ENCODE peak calls at places on chromosome 13, in five cellular contexts. One of them, this sample, is unnamed.

GRCh38 chr13:81487151-81487550 is 1146.2 kb upstream of the SPRY2 start:
- DNase-seq in cardiac muscle cell: peak; percentile 68
- DNase-seq in astrocyte of the cerebellum: peak; percentile 0
- DNase-seq in heart right ventricle: no peak
- DNase-seq in GM12865: no peak
- DNase-seq in this sample: no peak

GRCh38 chr13:50990540-50991506 is 81.2 kb downstream of the RNASEH2B start:
- DNase-seq in cardiac muscle cell: peak; percentile 50
- DNase-seq in astrocyte of the cerebellum: peak; percentile 44
- DNase-seq in heart right ventricle: peak; percentile 32
- DNase-seq in GM12865: no peak
- DNase-seq in this sample: no peak

GRCh38 chr13:112683581-112683980 is 6.3 kb upstream of the ATP11A start:
- DNase-seq in cardiac muscle cell: no peak
- DNase-seq in astrocyte of the cerebellum: no peak
- DNase-seq in heart right ventricle: no peak
- DNase-seq in GM12865: no peak
- DNase-seq in this sample: no peak

GRCh38 chr13:41942462-41943094 is 18.3 kb downstream of the VWA8 start:
- DNase-seq in cardiac muscle cell: peak; percentile 39
- DNase-seq in astrocyte of the cerebellum: peak; percentile 29
- DNase-seq in heart right ventricle: no peak
- DNase-seq in GM12865: peak; percentile 36
- DNase-seq in this sample: no peak

GRCh38 chr13:28049215-28049614 is 51.2 kb downstream of the FLT3 start:
- DNase-seq in cardiac muscle cell: no peak
- DNase-seq in astrocyte of the cerebellum: no peak
- DNase-seq in heart right ventricle: no peak
- DNase-seq in GM12865: peak; percentile 66
- DNase-seq in this sample: no peak

GRCh38 chr13:95112883-95113282 is 188.4 kb downstream of the ABCC4 start:
- DNase-seq in cardiac muscle cell: no peak
- DNase-seq in astrocyte of the cerebellum: no peak
- DNase-seq in heart right ventricle: no peak
- DNase-seq in GM12865: no peak
- DNase-seq in this sample: no peak

GRCh38 chr13:45332831-45333219 is 8.2 kb downstream of the TPT1 start:
- DNase-seq in cardiac muscle cell: no peak
- DNase-seq in astrocyte of the cerebellum: no peak
- DNase-seq in heart right ventricle: no peak
- DNase-seq in GM12865: no peak
- DNase-seq in this sample: no peak

GRCh38 chr13:83975668-83976165 is 93.4 kb upstream of the SLITRK1 start:
- DNase-seq in cardiac muscle cell: no peak
- DNase-seq in astrocyte of the cerebellum: no peak
- DNase-seq in heart right ventricle: no peak
- DNase-seq in GM12865: peak; percentile 33
- DNase-seq in this sample: no peak

GRCh38 chr13:30862707-30863106 is 43.4 kb upstream of the MEDAG start:
- DNase-seq in cardiac muscle cell: no peak
- DNase-seq in astrocyte of the cerebellum: no peak
- DNase-seq in heart right ventricle: no peak
- DNase-seq in GM12865: no peak
- DNase-seq in this sample: peak; percentile 51

GRCh38 chr13:79307433-79307861 is 98.6 kb downstream of the RBM26 start:
- DNase-seq in cardiac muscle cell: no peak
- DNase-seq in astrocyte of the cerebellum: no peak
- DNase-seq in heart right ventricle: no peak
- DNase-seq in GM12865: no peak
- DNase-seq in this sample: no peak

GRCh38 chr13:93727301-93728141 is 500.9 kb downstream of the GPC6 start:
- DNase-seq in cardiac muscle cell: peak; percentile 65
- DNase-seq in astrocyte of the cerebellum: peak; percentile 31
- DNase-seq in heart right ventricle: no peak
- DNase-seq in GM12865: no peak
- DNase-seq in this sample: no peak

GRCh38 chr13:83190020-83190419 is 692.3 kb downstream of the SLITRK1 start:
- DNase-seq in cardiac muscle cell: no peak
- DNase-seq in astrocyte of the cerebellum: no peak
- DNase-seq in heart right ventricle: no peak
- DNase-seq in GM12865: no peak
- DNase-seq in this sample: no peak

GRCh38 chr13:100633461-100633860 is 41.1 kb downstream of the TMTC4 start:
- DNase-seq in cardiac muscle cell: no peak
- DNase-seq in astrocyte of the cerebellum: peak; percentile 78
- DNase-seq in heart right ventricle: no peak
- DNase-seq in GM12865: no peak
- DNase-seq in this sample: no peak

GRCh38 chr13:80265348-80265747 is 75.6 kb downstream of the SPRY2 start:
- DNase-seq in cardiac muscle cell: no peak
- DNase-seq in astrocyte of the cerebellum: peak; percentile 44
- DNase-seq in heart right ventricle: no peak
- DNase-seq in GM12865: peak; percentile 64
- DNase-seq in this sample: no peak

GRCh38 chr13:97142452-97142851 is 79.7 kb upstream of the MBNL2 start:
- DNase-seq in cardiac muscle cell: peak; percentile 4
- DNase-seq in astrocyte of the cerebellum: no peak
- DNase-seq in heart right ventricle: peak; percentile 12
- DNase-seq in GM12865: no peak
- DNase-seq in this sample: no peak

GRCh38 chr13:32587774-32588165 is 1.5 kb downstream of the PDS5B start:
- DNase-seq in cardiac muscle cell: no peak
- DNase-seq in astrocyte of the cerebellum: no peak
- DNase-seq in heart right ventricle: no peak
- DNase-seq in GM12865: no peak
- DNase-seq in this sample: no peak

GRCh38 chr13:44516771-44517170 is 59.4 kb downstream of the TSC22D1 start:
- DNase-seq in cardiac muscle cell: no peak
- DNase-seq in astrocyte of the cerebellum: no peak
- DNase-seq in heart right ventricle: no peak
- DNase-seq in GM12865: no peak
- DNase-seq in this sample: no peak

GRCh38 chr13:80348308-80348707 is 7.4 kb upstream of the SPRY2 start:
- DNase-seq in cardiac muscle cell: no peak
- DNase-seq in astrocyte of the cerebellum: no peak
- DNase-seq in heart right ventricle: no peak
- DNase-seq in GM12865: no peak
- DNase-seq in this sample: no peak

GRCh38 chr13:33228645-33229445 is 56.7 kb downstream of the STARD13 start:
- DNase-seq in cardiac muscle cell: peak; percentile 56
- DNase-seq in astrocyte of the cerebellum: peak; percentile 63
- DNase-seq in heart right ventricle: no peak
- DNase-seq in GM12865: peak; percentile 68
- DNase-seq in this sample: no peak

GRCh38 chr13:29474991-29475390 is 120.5 kb downstream of the SLC7A1 start:
- DNase-seq in cardiac muscle cell: no peak
- DNase-seq in astrocyte of the cerebellum: peak; percentile 95
- DNase-seq in heart right ventricle: no peak
- DNase-seq in GM12865: no peak
- DNase-seq in this sample: no peak

GRCh38 chr13:71867101-71867814 is at the start of gene DACH1:
- DNase-seq in cardiac muscle cell: peak; percentile 73
- DNase-seq in astrocyte of the cerebellum: peak; percentile 80
- DNase-seq in heart right ventricle: peak; percentile 71
- DNase-seq in GM12865: peak; percentile 48
- DNase-seq in this sample: no peak

GRCh38 chr13:51769455-51770127 is 34.4 kb downstream of the DHRS12 start:
- DNase-seq in cardiac muscle cell: no peak
- DNase-seq in astrocyte of the cerebellum: no peak
- DNase-seq in heart right ventricle: no peak
- DNase-seq in GM12865: no peak
- DNase-seq in this sample: peak; percentile 87

GRCh38 chr13:23806874-23807522 is 82.2 kb downstream of the MIPEP start:
- DNase-seq in cardiac muscle cell: no peak
- DNase-seq in astrocyte of the cerebellum: no peak
- DNase-seq in heart right ventricle: no peak
- DNase-seq in GM12865: peak; percentile 63
- DNase-seq in this sample: no peak

GRCh38 chr13:93621966-93622365 is 395.4 kb downstream of the GPC6 start:
- DNase-seq in cardiac muscle cell: no peak
- DNase-seq in astrocyte of the cerebellum: no peak
- DNase-seq in heart right ventricle: no peak
- DNase-seq in GM12865: no peak
- DNase-seq in this sample: no peak

GRCh38 chr13:106533101-106533939 is 2.1 kb downstream of the EFNB2 start:
- DNase-seq in cardiac muscle cell: peak; percentile 92
- DNase-seq in astrocyte of the cerebellum: peak; percentile 49
- DNase-seq in heart right ventricle: peak; percentile 84
- DNase-seq in GM12865: peak; percentile 34
- DNase-seq in this sample: peak; percentile 83

GRCh38 chr13:34515201-34515600 is 426.9 kb upstream of the NBEA start:
- DNase-seq in cardiac muscle cell: no peak
- DNase-seq in astrocyte of the cerebellum: no peak
- DNase-seq in heart right ventricle: no peak
- DNase-seq in GM12865: no peak
- DNase-seq in this sample: no peak

GRCh38 chr13:24215732-24216131 is 55.2 kb downstream of the SPATA13 start:
- DNase-seq in cardiac muscle cell: no peak
- DNase-seq in astrocyte of the cerebellum: peak; percentile 70
- DNase-seq in heart right ventricle: peak; percentile 66
- DNase-seq in GM12865: no peak
- DNase-seq in this sample: peak; percentile 60

GRCh38 chr13:33355470-33355869 is 69.9 kb upstream of the STARD13 start:
- DNase-seq in cardiac muscle cell: no peak
- DNase-seq in astrocyte of the cerebellum: no peak
- DNase-seq in heart right ventricle: no peak
- DNase-seq in GM12865: no peak
- DNase-seq in this sample: no peak

GRCh38 chr13:34347784-34348573 is 530.0 kb downstream of the RFC3 start:
- DNase-seq in cardiac muscle cell: no peak
- DNase-seq in astrocyte of the cerebellum: no peak
- DNase-seq in heart right ventricle: no peak
- DNase-seq in GM12865: peak; percentile 2
- DNase-seq in this sample: no peak

GRCh38 chr13:94351292-94352000 is 128.0 kb downstream of the DCT start:
- DNase-seq in cardiac muscle cell: no peak
- DNase-seq in astrocyte of the cerebellum: no peak
- DNase-seq in heart right ventricle: no peak
- DNase-seq in GM12865: no peak
- DNase-seq in this sample: no peak

GRCh38 chr13:20127563-20128458 is 33.0 kb downstream of the GJA3 start:
- DNase-seq in cardiac muscle cell: peak; percentile 69
- DNase-seq in astrocyte of the cerebellum: no peak
- DNase-seq in heart right ventricle: peak; percentile 69
- DNase-seq in GM12865: peak; percentile 81
- DNase-seq in this sample: peak; percentile 25

GRCh38 chr13:36817996-36818395 is 1.0 kb upstream of the RFXAP start:
- DNase-seq in cardiac muscle cell: no peak
- DNase-seq in astrocyte of the cerebellum: no peak
- DNase-seq in heart right ventricle: no peak
- DNase-seq in GM12865: no peak
- DNase-seq in this sample: no peak
- H3K4me3 ChIP-seq in cardiac muscle cell: no peak overlapping the region
- H3K4me3 ChIP-seq in astrocyte of the cerebellum: no peak overlapping the region
- H3K4me3 ChIP-seq in heart right ventricle: no peak overlapping the region
- H3K4me3 ChIP-seq in GM12865: no peak overlapping the region
- H3K4me3 ChIP-seq in this sample: no peak overlapping the region

GRCh38 chr13:110676057-110676510 is 29.8 kb downstream of the CARS2 start:
- DNase-seq in cardiac muscle cell: no peak
- DNase-seq in astrocyte of the cerebellum: no peak
- DNase-seq in heart right ventricle: no peak
- DNase-seq in GM12865: peak; percentile 84
- DNase-seq in this sample: no peak
- H3K4me3 ChIP-seq in cardiac muscle cell: no peak overlapping the region
- H3K4me3 ChIP-seq in astrocyte of the cerebellum: no peak overlapping the region
- H3K4me3 ChIP-seq in heart right ventricle: no peak overlapping the region
- H3K4me3 ChIP-seq in GM12865: peak overlapping the region; percentile 6
- H3K4me3 ChIP-seq in this sample: no peak overlapping the region

GRCh38 chr13:48404952-48405351 is 8.0 kb downstream of the LPAR6 start:
- DNase-seq in cardiac muscle cell: no peak
- DNase-seq in astrocyte of the cerebellum: no peak
- DNase-seq in heart right ventricle: no peak
- DNase-seq in GM12865: no peak
- DNase-seq in this sample: no peak
- H3K4me3 ChIP-seq in cardiac muscle cell: no peak overlapping the region
- H3K4me3 ChIP-seq in astrocyte of the cerebellum: no peak overlapping the region
- H3K4me3 ChIP-seq in heart right ventricle: peak overlapping the region; percentile 23
- H3K4me3 ChIP-seq in GM12865: no peak overlapping the region
- H3K4me3 ChIP-seq in this sample: no peak overlapping the region

DNA sequence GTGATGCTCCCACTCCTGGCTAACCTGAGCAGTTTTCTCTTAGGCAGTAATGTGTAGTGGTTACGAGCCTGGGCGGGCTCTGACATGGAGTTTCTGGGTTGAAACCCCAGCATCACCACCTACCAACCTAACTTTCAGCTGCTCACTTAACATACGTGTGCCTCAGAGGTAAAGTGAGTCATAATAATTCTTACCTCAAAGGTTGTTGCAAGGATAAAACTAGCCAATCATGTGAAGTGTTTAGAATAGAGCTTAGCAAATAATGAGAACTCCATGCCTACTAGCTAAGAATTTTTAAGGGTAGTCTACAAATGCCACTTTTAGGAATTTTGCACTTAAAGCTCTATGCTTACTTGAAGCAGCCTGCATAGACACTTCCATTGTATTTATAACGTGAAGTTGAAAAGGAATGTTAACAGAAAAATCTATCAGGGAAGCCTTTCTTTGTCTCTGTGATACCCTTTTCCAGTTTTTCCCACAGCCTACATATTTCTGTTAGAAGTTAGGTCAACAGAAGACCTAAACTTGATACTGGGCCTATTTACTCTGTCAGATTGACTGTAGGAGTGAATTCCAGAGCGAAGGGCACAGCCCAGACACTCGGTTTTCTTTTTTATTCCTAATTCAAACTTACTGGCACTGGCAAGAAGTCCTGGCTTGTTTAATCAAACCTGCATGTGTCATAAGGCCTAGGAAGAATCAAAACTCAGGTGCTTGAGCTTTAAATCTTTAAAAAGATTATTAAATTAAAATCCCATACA is 90.7 kb downstream of the FREM2 start:
- DNase-seq in cardiac muscle cell: no peak
- DNase-seq in astrocyte of the cerebellum: no peak
- DNase-seq in heart right ventricle: no peak
- DNase-seq in GM12865: no peak
- DNase-seq in this sample: no peak
- H3K4me3 ChIP-seq in cardiac muscle cell: no peak overlapping the region
- H3K4me3 ChIP-seq in astrocyte of the cerebellum: no peak overlapping the region
- H3K4me3 ChIP-seq in heart right ventricle: no peak overlapping the region
- H3K4me3 ChIP-seq in GM12865: no peak overlapping the region
- H3K4me3 ChIP-seq in this sample: no peak overlapping the region

GRCh38 chr13:98825659-98826058 is 73.2 kb upstream of the SLC15A1 start:
- DNase-seq in cardiac muscle cell: no peak
- DNase-seq in astrocyte of the cerebellum: no peak
- DNase-seq in heart right ventricle: no peak
- DNase-seq in GM12865: no peak
- DNase-seq in this sample: no peak
- H3K4me3 ChIP-seq in cardiac muscle cell: no peak overlapping the region
- H3K4me3 ChIP-seq in astrocyte of the cerebellum: no peak overlapping the region
- H3K4me3 ChIP-seq in heart right ventricle: no peak overlapping the region
- H3K4me3 ChIP-seq in GM12865: no peak overlapping the region
- H3K4me3 ChIP-seq in this sample: no peak overlapping the region

This sample was measured in breast epithelium.